ENCODE peak calls at places on chromosomes 11 and 22, in eight cellular contexts. B is neural progenitor cell; V is epithelial cell of proximal tubule; M is thoracic aorta; J is A549; C is colonic mucosa; S is CD4-positive, CD25-positive, alpha-beta regulatory T cell; R is lower leg skin. X is an unnamed sample.

GRCh38 chr11:26134481-26135355 is 197.2 kb upstream of the ANO3 start:
- DNase-seq in S (no peak), R (no peak), M (no peak), V (peak; percentile 16), J (peak; percentile 14), C (no peak), B (peak; percentile 62), X (no peak)

GRCh38 chr22:21044931-21045584 is 688 bp upstream of the LRRC74B start:
- DNase-seq in V (no peak), R (no peak), C (no peak), B (peak; percentile 21), S (no peak), M (no peak), J (no peak), X (no peak)

GRCh38 chr11:47524200-47524874 is 28.6 kb downstream of the CELF1 start:
- DNase-seq in R (no peak), C (no peak), V (no peak), B (no peak), M (no peak), J (no peak), S (peak; percentile 41), X (no peak)

GRCh38 chr11:63243533-63243932 is at the start of gene SLC22A25:
- DNase-seq in M (no peak), R (no peak), S (no peak), V (no peak), C (no peak), B (no peak), J (no peak), X (no peak)

GRCh38 chr11:37450613-37451012 is 852.6 kb upstream of the RAG2 start:
- DNase-seq in B (no peak), M (no peak), R (no peak), C (no peak), S (no peak), J (no peak), V (no peak), X (no peak)

GRCh38 chr11:69918938-69919650 is 99.9 kb upstream of the FGF3 start:
- DNase-seq in C (peak; percentile 73), V (no peak), B (peak; percentile 88), M (peak; percentile 29), R (no peak), J (peak; percentile 68), S (peak; percentile 49), X (no peak)

GRCh38 chr11:116278076-116278475 is 494.7 kb downstream of the BUD13 start:
- DNase-seq in R (no peak), C (no peak), S (no peak), M (no peak), V (no peak), J (no peak), B (no peak), X (no peak)

GRCh38 chr22:38953577-38954413 is 3.6 kb upstream of the APOBEC3A start:
- DNase-seq in S (peak; percentile 82), B (no peak), C (peak; percentile 50), R (no peak), J (peak; percentile 65), M (no peak), V (no peak), X (no peak)

GRCh38 chr11:116548286-116548685 is 224.5 kb downstream of the BUD13 start:
- DNase-seq in V (no peak), B (no peak), C (no peak), S (no peak), R (no peak), M (no peak), J (no peak), X (no peak)

GRCh38 chr11:123580557-123581275 is 73.7 kb downstream of the SCN3B start:
- DNase-seq in B (peak; percentile 87), S (peak; percentile 72), J (peak; percentile 65), V (no peak), C (peak; percentile 75), M (no peak), R (peak; percentile 30), X (no peak)

GRCh38 chr11:64445651-64446050 is 86.7 kb downstream of the RPS6KA4 start:
- DNase-seq in C (no peak), B (no peak), R (no peak), S (no peak), M (no peak), J (no peak), V (no peak), X (no peak)

GRCh38 chr22:50708474-50708873 is 29.5 kb upstream of the ACR start:
- DNase-seq in C (no peak), B (no peak), R (no peak), M (no peak), V (no peak), S (no peak), J (no peak), X (no peak)

DNA sequence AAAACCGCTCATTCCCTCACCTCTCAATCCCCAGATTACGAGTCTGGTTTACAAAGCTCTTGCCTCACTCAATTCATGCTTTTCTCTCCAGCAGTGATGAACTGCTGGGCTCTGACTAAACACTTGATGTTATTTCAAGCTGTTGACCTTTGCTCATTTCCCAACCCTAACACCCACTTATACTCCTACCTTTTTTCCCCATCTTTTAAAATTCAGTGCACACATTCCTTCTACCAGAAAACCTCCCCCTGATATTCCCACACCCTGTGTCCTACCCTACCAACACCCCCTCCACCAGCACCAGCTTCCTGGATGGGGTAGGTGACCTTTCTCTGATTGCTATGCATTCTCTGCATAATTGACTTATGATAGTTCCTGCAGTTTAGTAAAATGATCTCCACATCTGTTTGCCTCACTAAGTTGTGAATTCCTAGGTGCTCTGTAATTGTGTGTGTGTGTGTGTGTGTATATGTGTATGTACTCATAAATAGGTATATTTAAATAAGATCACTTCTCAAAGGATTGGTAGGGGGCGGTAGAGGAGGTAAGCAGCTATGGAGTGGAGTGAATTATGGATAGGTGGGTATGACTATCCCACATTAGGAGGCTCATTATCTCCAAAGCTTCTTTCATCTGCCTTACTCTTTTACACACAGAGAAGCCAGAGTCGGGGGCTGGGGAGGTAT is 842 bp downstream of the HEPACAM start:
- DNase-seq in V (peak; percentile 73), R (no peak), C (no peak), J (peak; percentile 8), S (no peak), M (no peak), B (no peak), X (peak; percentile 53)
- H3K4me3 ChIP-seq in V (no peak overlapping the region), R (no peak overlapping the region), C (no peak overlapping the region), J (no peak overlapping the region), S (no peak overlapping the region), M (no peak overlapping the region), B (no peak overlapping the region), X (no peak overlapping the region)

GRCh38 chr11:81222491-81222890 is 1511.2 kb downstream of the FAM181B start:
- DNase-seq in M (no peak), J (no peak), C (no peak), S (no peak), V (no peak), R (no peak), B (peak; percentile 55), X (no peak)
- H3K4me3 ChIP-seq in M (no peak overlapping the region), J (no peak overlapping the region), C (no peak overlapping the region), S (no peak overlapping the region), V (no peak overlapping the region), R (no peak overlapping the region), B (no peak overlapping the region), X (no peak overlapping the region)

GRCh38 chr11:45820211-45820857 is 15.4 kb downstream of the SLC35C1 start:
- DNase-seq in J (no peak), S (no peak), B (no peak), C (no peak), R (no peak), M (no peak), V (no peak), X (no peak)

GRCh38 chr11:45817191-45817590 is 12.2 kb downstream of the SLC35C1 start:
- DNase-seq in C (no peak), R (no peak), V (no peak), J (no peak), B (no peak), S (no peak), M (no peak), X (no peak)

GRCh38 chr11:45815747-45816146 is 10.8 kb downstream of the SLC35C1 start:
- DNase-seq in B (no peak), S (no peak), V (no peak), C (no peak), R (no peak), M (no peak), J (peak; percentile 62), X (no peak)

GRCh38 chr11:45816614-45817013 is 11.7 kb downstream of the SLC35C1 start:
- DNase-seq in M (no peak), V (no peak), C (no peak), S (no peak), B (peak; percentile 63), R (no peak), J (no peak), X (no peak)

GRCh38 chr11:45818961-45819605 is 14.1 kb downstream of the SLC35C1 start:
- DNase-seq in V (no peak), J (no peak), B (no peak), M (no peak), S (no peak), C (no peak), R (no peak), X (no peak)
- H3K4me3 ChIP-seq in V (no peak overlapping the region), J (no peak overlapping the region), B (no peak overlapping the region), M (no peak overlapping the region), S (no peak overlapping the region), C (no peak overlapping the region), R (no peak overlapping the region), X (no peak overlapping the region)

GRCh38 chr11:43580735-43581369 is 99.7 kb upstream of the HSD17B12 start:
- DNase-seq in V (no peak), R (no peak), J (no peak), M (no peak), C (no peak), S (no peak), B (peak; percentile 60), X (no peak)

GRCh38 chr11:43579919-43580276 is 100.6 kb upstream of the HSD17B12 start:
- DNase-seq in M (no peak), C (no peak), V (no peak), R (no peak), S (no peak), B (peak; percentile 36), J (no peak), X (no peak)

GRCh38 chr11:43582024-43582836 is 98.3 kb upstream of the HSD17B12 start:
- DNase-seq in B (no peak), C (no peak), R (no peak), V (no peak), M (no peak), S (no peak), J (no peak), X (no peak)

GRCh38 chr11:43582837-43583462 is 97.6 kb upstream of the HSD17B12 start:
- DNase-seq in C (no peak), V (no peak), J (no peak), S (no peak), R (no peak), B (peak; percentile 54), M (no peak), X (no peak)

GRCh38 chr11:43581370-43582023 is 99.0 kb upstream of the HSD17B12 start:
- DNase-seq in S (no peak), J (no peak), M (no peak), V (no peak), R (no peak), B (no peak), C (no peak), X (no peak)
- H3K4me3 ChIP-seq in S (no peak overlapping the region), J (peak overlapping the region; percentile 65), M (peak overlapping the region; percentile 53), V (no peak overlapping the region), R (no peak overlapping the region), B (peak overlapping the region; percentile 57), C (no peak overlapping the region), X (no peak overlapping the region)

X was measured in HFF-Myc.